ENCODE peak calls at places on chromosomes 5 and 9, in four cellular contexts. Z is HepG2, Q is K562, C is H1. M is an unnamed sample.
A peak's percentile ranks its signal among the peaks of the same experiment; 100 is the strongest.

GRCh38 chr5:154253807-154254206 is 63.3 kb downstream of the GALNT10 start:
- DNase-seq in Z (no peak), Q (no peak), C (no peak), M (no peak)

GRCh38 chr5:53944981-53945380 is 365.4 kb downstream of the ARL15 start:
- DNase-seq in Z (peak; percentile 42), Q (no peak), C (no peak), M (no peak)

GRCh38 chr5:15499528-15500325 is at the start of gene FBXL7:
- DNase-seq in Z (peak; percentile 4), Q (no peak), C (peak; percentile 88), M (peak; percentile 83)

GRCh38 chr5:139446956-139447779 is 7.8 kb upstream of the DNAJC18 start:
- DNase-seq in Z (no peak), Q (no peak), C (no peak), M (no peak)

GRCh38 chr5:76114192-76114795 is 31.1 kb downstream of the SV2C start:
- DNase-seq in Z (no peak), Q (no peak), C (no peak), M (peak; percentile 13)

GRCh38 chr5:127536687-127537086 is 19.2 kb downstream of the PRRC1 start:
- DNase-seq in Z (no peak), Q (peak; percentile 14), C (no peak), M (no peak)

GRCh38 chr5:57410374-57411320 is 72.0 kb downstream of the ACTBL2 start:
- DNase-seq in Z (no peak), Q (no peak), C (no peak), M (no peak)

GRCh38 chr5:169875091-169875727 is 105.1 kb downstream of the INSYN2B start:
- DNase-seq in Z (no peak), Q (no peak), C (no peak), M (no peak)

GRCh38 chr5:106880656-106881055 is 790.1 kb downstream of the EFNA5 start:
- DNase-seq in Z (no peak), Q (no peak), C (no peak), M (no peak)

GRCh38 chr5:11182441-11183080 is 421.5 kb upstream of the DAP start:
- DNase-seq in Z (peak; percentile 23), Q (peak; percentile 30), C (no peak), M (peak; percentile 22)

GRCh38 chr9:105438136-105438839 is 9.5 kb upstream of the FSD1L start:
- DNase-seq in Z (no peak), Q (no peak), C (no peak), M (no peak)

GRCh38 chr5:24747327-24747726 is 102.5 kb upstream of the CDH10 start:
- DNase-seq in Z (no peak), Q (no peak), C (no peak), M (no peak)

GRCh38 chr9:91362212-91362611 is 494 bp upstream of the AUH start:
- DNase-seq in Z (no peak), Q (no peak), C (no peak), M (no peak)

GRCh38 chr5:153400931-153401330 is 89.5 kb upstream of the GRIA1 start:
- DNase-seq in Z (no peak), Q (no peak), C (no peak), M (no peak)

GRCh38 chr5:176151286-176151685 is 86.9 kb upstream of the SIMC1 start:
- DNase-seq in Z (no peak), Q (no peak), C (no peak), M (no peak)

GRCh38 chr9:659286-659685 is 182.2 kb upstream of the DMRT1 start:
- DNase-seq in Z (no peak), Q (no peak), C (no peak), M (no peak)

GRCh38 chr5:57317341-57317740 is 143.5 kb downstream of the GPBP1 start:
- DNase-seq in Z (no peak), Q (no peak), C (no peak), M (no peak)

GRCh38 chr9:97468658-97469448 is 32.6 kb upstream of the TMOD1 start:
- DNase-seq in Z (peak; percentile 67), Q (peak; percentile 65), C (peak; percentile 79), M (peak; percentile 77)

GRCh38 chr9:129640871-129641750 is 840 bp downstream of the ASB6 start:
- DNase-seq in Z (no peak), Q (no peak), C (no peak), M (no peak)

GRCh38 chr9:36039696-36040095 is 3.0 kb downstream of the RECK start:
- DNase-seq in Z (no peak), Q (no peak), C (no peak), M (no peak)

GRCh38 chr9:116112236-116112635 is 41.4 kb upstream of the PAPPA start:
- DNase-seq in Z (no peak), Q (no peak), C (no peak), M (no peak)

GRCh38 chr5:142825378-142826089 is 55.4 kb downstream of the ARHGAP26 start:
- DNase-seq in Z (no peak), Q (no peak), C (no peak), M (peak; percentile 40)

GRCh38 chr5:81751836-81752643 is 1.1 kb upstream of the SSBP2 start:
- DNase-seq in Z (no peak), Q (no peak), C (no peak), M (no peak)

GRCh38 chr5:97297063-97297715 is 114.1 kb upstream of the RIOK2 start:
- DNase-seq in Z (peak; percentile 70), Q (no peak), C (peak; percentile 59), M (peak; percentile 69)

GRCh38 chr5:37921452-37921851 is 81.6 kb upstream of the GDNF start:
- DNase-seq in Z (no peak), Q (no peak), C (no peak), M (no peak)

GRCh38 chr5:139903805-139904565 is 108.4 kb downstream of the PSD2 start:
- DNase-seq in Z (no peak), Q (peak; percentile 57), C (peak; percentile 78), M (peak; percentile 67)

GRCh38 chr9:127982912-127983311 is 2.1 kb upstream of the EEIG1 start:
- DNase-seq in Z (no peak), Q (no peak), C (no peak), M (no peak)

GRCh38 chr9:127981559-127982121 is 851 bp upstream of the EEIG1 start:
- DNase-seq in Z (no peak), Q (no peak), C (no peak), M (no peak)

GRCh38 chr9:127985011-127985410 is 4.2 kb upstream of the EEIG1 start:
- DNase-seq in Z (no peak), Q (no peak), C (no peak), M (no peak)

GRCh38 chr9:127980706-127981558 is at the start of gene EEIG1:
- DNase-seq in Z (peak; percentile 80), Q (peak; percentile 98), C (peak; percentile 97), M (peak; percentile 98)

GRCh38 chr9:127983847-127984289 is 3.1 kb upstream of the EEIG1 start:
- DNase-seq in Z (no peak), Q (no peak), C (no peak), M (no peak)
- TF ChIP-seq ATF3 in Z (no peak), Q (no peak), C (no peak), M (no peak)

GRCh38 chr5:134527156-134527960 is 1.9 kb downstream of the JADE2 start:
- DNase-seq in Z (peak; percentile 66), Q (peak; percentile 87), C (peak; percentile 93), M (peak; percentile 94)
- TF ChIP-seq JUN in Z (no peak), Q (no peak), C (no peak), M (no peak)

GRCh38 chr5:122022966-122023365 is 55.1 kb downstream of the LOX start:
- DNase-seq in Z (no peak), Q (no peak), C (no peak), M (no peak)

GRCh38 chr5:122014232-122014940 is 52.6 kb downstream of the SRFBP1 start:
- DNase-seq in Z (no peak), Q (no peak), C (no peak), M (no peak)

GRCh38 chr5:122019936-122020590 is 58.0 kb downstream of the LOX start:
- DNase-seq in Z (no peak), Q (no peak), C (no peak), M (no peak)
- TF ChIP-seq ATF3 in Z (no peak), Q (no peak), C (no peak), M (no peak)

GRCh38 chr5:102581011-102581410 is 82.2 kb upstream of the SLCO6A1 start:
- DNase-seq in Z (no peak), Q (no peak), C (no peak), M (no peak)

GRCh38 chr5:102579379-102579778 is 80.6 kb upstream of the SLCO6A1 start:
- DNase-seq in Z (no peak), Q (no peak), C (no peak), M (no peak)

GRCh38 chr5:102583663-102584062 is 84.9 kb upstream of the SLCO6A1 start:
- DNase-seq in Z (no peak), Q (peak; percentile 9), C (no peak), M (no peak)

GRCh38 chr5:102578362-102578761 is 79.6 kb upstream of the SLCO6A1 start:
- DNase-seq in Z (no peak), Q (no peak), C (no peak), M (no peak)

GRCh38 chr5:102582706-102583105 is 83.9 kb upstream of the SLCO6A1 start:
- DNase-seq in Z (no peak), Q (no peak), C (no peak), M (no peak)
- TF ChIP-seq JUN in Z (no peak), Q (no peak), C (no peak), M (no peak)

GRCh38 chr5:40480392-40480791 is 199.3 kb upstream of the PTGER4 start:
- DNase-seq in Z (no peak), Q (no peak), C (no peak), M (no peak)
- TF ChIP-seq ATF3 in Z (no peak), Q (no peak), C (no peak), M (no peak)